ENCODE peak calls at places on chromosomes 6 and 20, in five cellular contexts. One of them, this sample, is unnamed. For H3K4me1 and H3K9me3, the result is how much of the 10 kb centered on the place peaks cover.

GRCh38 chr20:31919756-31920155 is 32.1 kb downstream of the PDRG1 start:
- DNase-seq in psoas muscle: no peak
- DNase-seq in CD8-positive, alpha-beta memory T cell: no peak
- DNase-seq in fibroblast of lung: no peak
- DNase-seq in upper lobe of left lung: no peak
- DNase-seq in this sample: no peak

GRCh38 chr6:31178143-31179041 is 7.9 kb upstream of the POU5F1 start:
- DNase-seq in upper lobe of left lung: no peak
- DNase-seq in psoas muscle: no peak
- DNase-seq in fibroblast of lung: no peak
- DNase-seq in CD8-positive, alpha-beta memory T cell: no peak
- DNase-seq in this sample: no peak

GRCh38 chr6:32184084-32184640 is at the start of gene AGER:
- DNase-seq in CD8-positive, alpha-beta memory T cell: peak
- DNase-seq in fibroblast of lung: no peak
- DNase-seq in psoas muscle: no peak
- DNase-seq in upper lobe of left lung: no peak
- DNase-seq in this sample: no peak

GRCh38 chr20:59821788-59822187 is 111.6 kb downstream of the SYCP2 start:
- DNase-seq in fibroblast of lung: no peak
- DNase-seq in CD8-positive, alpha-beta memory T cell: no peak
- DNase-seq in upper lobe of left lung: no peak
- DNase-seq in psoas muscle: no peak
- DNase-seq in this sample: no peak

GRCh38 chr20:19710336-19710721 is 47.7 kb upstream of the RIN2 start:
- DNase-seq in psoas muscle: no peak
- DNase-seq in upper lobe of left lung: no peak
- DNase-seq in fibroblast of lung: peak
- DNase-seq in CD8-positive, alpha-beta memory T cell: no peak
- DNase-seq in this sample: no peak

GRCh38 chr6:49401063-49401462 is 62.0 kb downstream of the MMUT start:
- DNase-seq in CD8-positive, alpha-beta memory T cell: no peak
- DNase-seq in upper lobe of left lung: no peak
- DNase-seq in fibroblast of lung: peak
- DNase-seq in psoas muscle: no peak
- DNase-seq in this sample: no peak

GRCh38 chr6:25279748-25280616 is 808 bp downstream of the CARMIL1 start:
- DNase-seq in fibroblast of lung: no peak
- DNase-seq in psoas muscle: no peak
- DNase-seq in CD8-positive, alpha-beta memory T cell: peak
- DNase-seq in upper lobe of left lung: peak
- DNase-seq in this sample: no peak

GRCh38 chr20:59135093-59135492 is 28.5 kb upstream of the ZNF831 start:
- DNase-seq in CD8-positive, alpha-beta memory T cell: no peak
- DNase-seq in psoas muscle: no peak
- DNase-seq in fibroblast of lung: no peak
- DNase-seq in upper lobe of left lung: no peak
- DNase-seq in this sample: no peak

GRCh38 chr6:10558575-10558974 is 37.4 kb downstream of the GCNT2 start:
- DNase-seq in psoas muscle: no peak
- DNase-seq in upper lobe of left lung: no peak
- DNase-seq in CD8-positive, alpha-beta memory T cell: no peak
- DNase-seq in fibroblast of lung: no peak
- DNase-seq in this sample: no peak

GRCh38 chr6:84422380-84422968 is 195.0 kb upstream of the CEP162 start:
- DNase-seq in psoas muscle: peak
- DNase-seq in fibroblast of lung: peak
- DNase-seq in upper lobe of left lung: peak
- DNase-seq in CD8-positive, alpha-beta memory T cell: no peak
- DNase-seq in this sample: no peak

GRCh38 chr6:63740709-63741108 is 105.1 kb downstream of the PHF3 start:
- DNase-seq in fibroblast of lung: peak
- DNase-seq in upper lobe of left lung: no peak
- DNase-seq in psoas muscle: no peak
- DNase-seq in CD8-positive, alpha-beta memory T cell: no peak
- DNase-seq in this sample: no peak

GRCh38 chr6:9732056-9732455 is 682.8 kb downstream of the TFAP2A start:
- DNase-seq in upper lobe of left lung: no peak
- DNase-seq in CD8-positive, alpha-beta memory T cell: no peak
- DNase-seq in psoas muscle: no peak
- DNase-seq in fibroblast of lung: no peak
- DNase-seq in this sample: no peak

GRCh38 chr20:1299522-1299921 is 29.4 kb downstream of the SDCBP2 start:
- DNase-seq in psoas muscle: peak
- DNase-seq in upper lobe of left lung: no peak
- DNase-seq in fibroblast of lung: no peak
- DNase-seq in CD8-positive, alpha-beta memory T cell: no peak
- DNase-seq in this sample: peak

GRCh38 chr20:63094767-63095499 is 88.2 kb upstream of the BHLHE23 start:
- DNase-seq in fibroblast of lung: no peak
- DNase-seq in psoas muscle: peak
- DNase-seq in CD8-positive, alpha-beta memory T cell: peak
- DNase-seq in upper lobe of left lung: peak
- DNase-seq in this sample: no peak

GRCh38 chr6:43172127-43173007 is 1.3 kb downstream of the SRF start:
- DNase-seq in upper lobe of left lung: peak
- DNase-seq in CD8-positive, alpha-beta memory T cell: peak
- DNase-seq in psoas muscle: peak
- DNase-seq in fibroblast of lung: peak
- DNase-seq in this sample: peak

GRCh38 chr6:125640441-125641150 is 108.8 kb upstream of the HEY2 start:
- DNase-seq in psoas muscle: no peak
- DNase-seq in CD8-positive, alpha-beta memory T cell: no peak
- DNase-seq in upper lobe of left lung: no peak
- DNase-seq in fibroblast of lung: no peak
- DNase-seq in this sample: no peak

GRCh38 chr20:39986231-39986904 is 702.7 kb downstream of the MAFB start:
- DNase-seq in fibroblast of lung: peak
- DNase-seq in CD8-positive, alpha-beta memory T cell: no peak
- DNase-seq in psoas muscle: peak
- DNase-seq in upper lobe of left lung: peak
- DNase-seq in this sample: no peak

GRCh38 chr6:30985490-30985889 is 2.0 kb downstream of the MUC21 start:
- DNase-seq in upper lobe of left lung: peak
- DNase-seq in psoas muscle: no peak
- DNase-seq in CD8-positive, alpha-beta memory T cell: no peak
- DNase-seq in fibroblast of lung: no peak
- DNase-seq in this sample: no peak

GRCh38 chr6:11208267-11208666 is 24.2 kb downstream of the NEDD9 start:
- DNase-seq in psoas muscle: no peak
- DNase-seq in CD8-positive, alpha-beta memory T cell: no peak
- DNase-seq in upper lobe of left lung: no peak
- DNase-seq in fibroblast of lung: no peak
- DNase-seq in this sample: no peak

GRCh38 chr6:43891072-43891870 is 121.3 kb downstream of the VEGFA start:
- DNase-seq in CD8-positive, alpha-beta memory T cell: no peak
- DNase-seq in psoas muscle: peak
- DNase-seq in fibroblast of lung: no peak
- DNase-seq in upper lobe of left lung: no peak
- DNase-seq in this sample: no peak

GRCh38 chr6:156383059-156383458 is 394.1 kb upstream of the ARID1B start:
- DNase-seq in upper lobe of left lung: no peak
- DNase-seq in fibroblast of lung: no peak
- DNase-seq in psoas muscle: no peak
- DNase-seq in CD8-positive, alpha-beta memory T cell: no peak
- DNase-seq in this sample: no peak

GRCh38 chr20:45867811-45868176 is 10.4 kb downstream of the ZSWIM3 start:
- DNase-seq in fibroblast of lung: peak
- DNase-seq in CD8-positive, alpha-beta memory T cell: no peak
- DNase-seq in psoas muscle: no peak
- DNase-seq in upper lobe of left lung: no peak
- DNase-seq in this sample: no peak

GRCh38 chr6:129766959-129767728 is 57.2 kb upstream of the ARHGAP18 start:
- DNase-seq in upper lobe of left lung: no peak
- DNase-seq in CD8-positive, alpha-beta memory T cell: peak
- DNase-seq in psoas muscle: peak
- DNase-seq in fibroblast of lung: peak
- DNase-seq in this sample: peak

GRCh38 chr6:83685481-83685880 is 23.4 kb downstream of the SNAP91 start:
- DNase-seq in upper lobe of left lung: no peak
- DNase-seq in CD8-positive, alpha-beta memory T cell: no peak
- DNase-seq in psoas muscle: no peak
- DNase-seq in fibroblast of lung: no peak
- DNase-seq in this sample: no peak

GRCh38 chr6:106253731-106254130 is 71.8 kb downstream of the ATG5 start:
- DNase-seq in CD8-positive, alpha-beta memory T cell: no peak
- DNase-seq in upper lobe of left lung: no peak
- DNase-seq in fibroblast of lung: no peak
- DNase-seq in psoas muscle: no peak
- DNase-seq in this sample: no peak
- H3K4me1 ChIP-seq in CD8-positive, alpha-beta memory T cell: under half
- H3K4me1 ChIP-seq in upper lobe of left lung: under half
- H3K4me1 ChIP-seq in fibroblast of lung: under half
- H3K4me1 ChIP-seq in psoas muscle: under half
- H3K4me1 ChIP-seq in this sample: under half

GRCh38 chr6:68144667-68145066 is 490.4 kb upstream of the ADGRB3 start:
- DNase-seq in upper lobe of left lung: no peak
- DNase-seq in fibroblast of lung: no peak
- DNase-seq in psoas muscle: no peak
- DNase-seq in CD8-positive, alpha-beta memory T cell: no peak
- DNase-seq in this sample: no peak

GRCh38 chr6:68139130-68139529 is 496.0 kb upstream of the ADGRB3 start:
- DNase-seq in upper lobe of left lung: no peak
- DNase-seq in psoas muscle: no peak
- DNase-seq in fibroblast of lung: no peak
- DNase-seq in CD8-positive, alpha-beta memory T cell: no peak
- DNase-seq in this sample: no peak

DNA sequence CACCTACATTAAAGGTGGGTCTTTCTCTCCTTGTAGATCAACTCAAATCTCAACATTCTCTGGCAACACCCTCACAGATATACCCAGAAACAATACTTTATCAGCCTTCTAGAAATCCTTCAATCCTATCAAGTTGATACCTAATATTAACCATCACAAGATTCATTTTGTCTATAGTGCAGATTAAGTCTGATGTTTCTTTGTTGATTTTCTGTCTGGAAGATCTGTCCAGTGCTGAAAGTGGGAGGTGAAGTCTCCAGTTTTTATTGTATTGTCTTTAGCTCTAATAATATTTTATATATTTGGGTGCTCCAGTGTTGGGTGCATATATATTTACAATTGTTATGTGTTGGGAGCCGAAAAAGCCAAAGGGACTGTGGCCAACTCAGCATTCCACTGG is 493.9 kb upstream of the ADGRB3 start:
- DNase-seq in upper lobe of left lung: no peak
- DNase-seq in CD8-positive, alpha-beta memory T cell: no peak
- DNase-seq in fibroblast of lung: no peak
- DNase-seq in psoas muscle: no peak
- DNase-seq in this sample: no peak
- H3K9me3 ChIP-seq in upper lobe of left lung: under half
- H3K9me3 ChIP-seq in CD8-positive, alpha-beta memory T cell: under half
- H3K9me3 ChIP-seq in fibroblast of lung: under half
- H3K9me3 ChIP-seq in psoas muscle: under half
- H3K9me3 ChIP-seq in this sample: under half

DNA sequence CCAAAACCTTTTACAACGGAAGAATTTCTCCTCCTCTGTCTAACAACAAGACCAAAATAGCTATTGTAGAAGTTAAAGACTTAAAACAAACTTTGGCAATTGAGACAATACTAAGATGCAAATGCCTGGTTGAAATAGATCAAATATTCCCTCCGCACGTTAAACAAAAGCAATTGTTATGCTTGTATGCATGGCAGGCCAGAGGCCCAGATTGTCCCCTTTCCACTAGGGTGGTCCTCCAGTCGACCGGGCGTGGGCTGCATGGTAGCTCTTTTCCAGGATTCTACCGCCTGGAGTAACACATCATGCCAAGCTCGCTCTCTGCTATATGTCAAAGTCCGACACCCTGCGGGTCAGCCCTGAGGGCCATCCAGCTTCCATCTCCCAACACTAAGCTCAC is 234.7 kb downstream of the RNGTT start:
- DNase-seq in fibroblast of lung: no peak
- DNase-seq in CD8-positive, alpha-beta memory T cell: no peak
- DNase-seq in psoas muscle: no peak
- DNase-seq in upper lobe of left lung: no peak
- DNase-seq in this sample: no peak
- H3K4me1 ChIP-seq in fibroblast of lung: under half
- H3K4me1 ChIP-seq in CD8-positive, alpha-beta memory T cell: under half
- H3K4me1 ChIP-seq in psoas muscle: under half
- H3K4me1 ChIP-seq in upper lobe of left lung: under half
- H3K4me1 ChIP-seq in this sample: under half

DNA sequence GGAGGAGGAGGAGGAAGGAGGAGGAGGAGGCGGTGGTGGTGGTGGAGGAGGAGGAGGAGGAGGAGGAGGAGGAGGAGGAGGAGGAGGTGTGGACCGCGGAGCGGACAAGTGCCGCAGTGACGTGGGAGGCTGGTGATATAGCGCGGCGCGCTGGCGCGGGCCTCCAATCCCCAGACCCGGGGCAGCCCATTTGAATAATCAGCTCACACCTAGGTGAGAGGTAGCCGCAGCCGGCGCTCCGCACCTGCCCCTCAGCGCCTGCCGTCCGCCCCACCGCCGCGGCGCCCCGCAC is 204 bp upstream of the FOXA2 start:
- DNase-seq in CD8-positive, alpha-beta memory T cell: no peak
- DNase-seq in fibroblast of lung: no peak
- DNase-seq in upper lobe of left lung: peak
- DNase-seq in psoas muscle: no peak
- DNase-seq in this sample: no peak
- H3K9me3 ChIP-seq in CD8-positive, alpha-beta memory T cell: under half
- H3K9me3 ChIP-seq in fibroblast of lung: under half
- H3K9me3 ChIP-seq in upper lobe of left lung: under half
- H3K9me3 ChIP-seq in psoas muscle: under half
- H3K9me3 ChIP-seq in this sample: under half